ENCODE peak calls at places on chromosomes 6 and 20, in four cellular contexts. K is K562, D is IMR-90, G is GM12878. L is an unnamed sample.

GRCh38 chr20:10661261-10661660 is 12.5 kb downstream of the JAG1 start:
- DNase-seq in K (no peak), D (no peak), G (no peak), L (no peak)

GRCh38 chr6:61809004-61809595 is 476.9 kb downstream of the KHDRBS2 start:
- DNase-seq in K (peak; percentile 4), D (no peak), G (no peak), L (no peak)

GRCh38 chr6:105200133-105200730 is 20.4 kb upstream of the POPDC3 start:
- DNase-seq in K (no peak), D (no peak), G (no peak), L (no peak)

GRCh38 chr6:14951704-14952103 is 294.2 kb upstream of the JARID2 start:
- DNase-seq in K (no peak), D (no peak), G (no peak), L (no peak)

GRCh38 chr20:38658879-38659612 is 57.4 kb downstream of the ARHGAP40 start:
- DNase-seq in K (peak; percentile 66), D (no peak), G (no peak), L (peak; percentile 16)

GRCh38 chr6:13505345-13505734 is 17.9 kb upstream of the GFOD1 start:
- DNase-seq in K (no peak), D (no peak), G (no peak), L (no peak)

GRCh38 chr20:19726126-19726525 is 31.9 kb upstream of the RIN2 start:
- DNase-seq in K (no peak), D (peak; percentile 34), G (no peak), L (peak; percentile 13)

GRCh38 chr6:12017876-12018401 is 5.8 kb downstream of the HIVEP1 start:
- DNase-seq in K (no peak), D (no peak), G (no peak), L (no peak)

GRCh38 chr6:106116125-106116524 is 30.0 kb downstream of the PRDM1 start:
- DNase-seq in K (no peak), D (peak; percentile 13), G (no peak), L (peak; percentile 38)

GRCh38 chr6:169665289-169665688 is 36.5 kb downstream of the WDR27 start:
- DNase-seq in K (no peak), D (no peak), G (no peak), L (no peak)

GRCh38 chr20:23003077-23003476 is 32.0 kb upstream of the SSTR4 start:
- DNase-seq in K (no peak), D (no peak), G (no peak), L (no peak)

GRCh38 chr20:22998476-22998875 is 36.6 kb upstream of the SSTR4 start:
- DNase-seq in K (no peak), D (no peak), G (no peak), L (no peak)

GRCh38 chr20:22995923-22996322 is 39.2 kb upstream of the SSTR4 start:
- DNase-seq in K (no peak), D (no peak), G (no peak), L (no peak)

GRCh38 chr20:23002276-23002675 is 32.8 kb upstream of the SSTR4 start:
- DNase-seq in K (no peak), D (no peak), G (no peak), L (no peak)

DNA sequence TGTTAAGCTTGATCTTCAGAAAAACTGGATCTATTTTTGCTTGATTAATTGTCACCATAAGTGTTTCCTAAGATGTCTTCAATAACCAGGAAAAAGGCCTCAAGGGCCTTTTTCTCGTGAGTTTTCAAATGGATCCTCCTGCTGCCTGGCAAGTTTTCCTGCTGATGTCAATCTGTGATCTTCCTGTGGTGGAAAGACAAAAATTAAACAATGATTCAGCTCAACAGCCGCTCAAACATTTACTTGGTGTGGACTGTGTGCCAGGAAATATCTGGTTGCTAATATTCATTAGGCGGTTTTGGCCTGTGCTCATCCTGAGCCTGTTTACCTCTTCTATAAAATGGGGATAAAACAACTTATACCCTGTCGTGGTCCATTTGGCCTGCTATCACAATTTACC is 35.4 kb upstream of the SSTR4 start:
- DNase-seq in K (no peak), D (peak; percentile 13), G (no peak), L (no peak)
- H3K4me3 ChIP-seq in K (no peak overlapping the region), D (no peak overlapping the region), G (no peak overlapping the region), L (no peak overlapping the region)

GRCh38 chr6:133441491-133441890 is 200.3 kb downstream of the EYA4 start:
- DNase-seq in K (no peak), D (no peak), G (no peak), L (no peak)
- TF ChIP-seq FOS in K (no peak), D (no peak), G (no peak), L (no peak)

DNA sequence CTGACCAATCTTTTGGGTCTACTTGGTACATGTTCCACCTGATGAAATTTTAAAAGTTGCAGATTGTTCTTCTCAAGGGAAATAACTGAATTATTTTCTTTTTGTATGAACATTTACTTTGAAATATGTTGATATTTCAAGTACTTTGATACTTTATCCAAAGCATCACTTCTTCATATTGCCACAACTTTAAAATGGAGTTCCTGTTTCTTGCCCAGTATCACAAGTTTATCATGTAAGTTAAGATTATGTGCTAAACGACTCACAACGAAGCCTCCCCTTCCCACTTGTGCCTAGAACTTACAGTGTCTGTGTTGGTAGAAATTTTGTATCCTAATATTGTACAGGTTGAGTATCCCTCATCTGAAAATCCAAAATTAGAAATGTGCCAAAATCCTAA is 108.4 kb downstream of the ARID1B start:
- DNase-seq in K (no peak), D (no peak), G (no peak), L (no peak)
- H3K4me3 ChIP-seq in K (no peak overlapping the region), D (no peak overlapping the region), G (no peak overlapping the region), L (no peak overlapping the region)

DNA sequence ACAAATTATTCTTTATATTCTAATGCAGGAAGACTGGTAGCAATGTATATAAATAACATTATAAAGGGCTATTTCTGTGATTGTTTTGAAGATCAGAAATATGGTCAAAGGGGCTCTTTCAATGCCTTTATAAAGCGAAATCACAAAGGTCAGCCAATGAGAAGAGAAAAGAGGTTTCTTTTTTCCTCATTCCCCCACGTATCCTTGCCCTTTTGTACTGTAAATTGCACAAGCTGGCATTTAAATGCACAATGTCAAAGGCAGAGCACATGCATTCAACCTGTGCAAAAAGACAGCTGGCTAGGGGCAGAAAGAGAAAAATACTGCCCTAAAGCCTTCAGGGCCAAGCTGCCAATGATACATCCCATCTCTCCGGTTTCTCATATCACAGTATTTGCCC is 219.3 kb downstream of the TRDN start:
- DNase-seq in K (no peak), D (no peak), G (no peak), L (no peak)
- TF ChIP-seq FOS in K (no peak), D (no peak), G (no peak), L (no peak)

DNA sequence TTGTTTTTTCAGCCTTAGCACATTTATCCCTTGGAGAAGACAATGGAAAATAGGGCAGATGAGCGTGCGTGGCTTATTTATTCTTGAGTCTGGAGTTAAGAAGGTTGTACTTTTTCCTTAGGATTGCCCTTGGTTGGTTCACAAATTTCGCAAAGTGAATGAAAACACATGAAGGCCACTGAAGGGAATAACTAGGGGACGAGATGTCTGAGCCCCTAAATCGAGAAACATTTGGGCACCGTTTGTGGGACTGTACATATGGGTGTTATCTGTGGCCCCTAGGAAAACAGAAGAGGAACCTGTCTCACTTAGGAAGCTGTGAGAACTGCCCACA is 19.4 kb upstream of the TRIM27 start:
- DNase-seq in K (no peak), D (no peak), G (no peak), L (peak; percentile 23)
- H3K4me3 ChIP-seq in K (peak overlapping the region; percentile 63), D (peak overlapping the region; percentile 59), G (peak overlapping the region; percentile 65), L (no peak overlapping the region)

DNA sequence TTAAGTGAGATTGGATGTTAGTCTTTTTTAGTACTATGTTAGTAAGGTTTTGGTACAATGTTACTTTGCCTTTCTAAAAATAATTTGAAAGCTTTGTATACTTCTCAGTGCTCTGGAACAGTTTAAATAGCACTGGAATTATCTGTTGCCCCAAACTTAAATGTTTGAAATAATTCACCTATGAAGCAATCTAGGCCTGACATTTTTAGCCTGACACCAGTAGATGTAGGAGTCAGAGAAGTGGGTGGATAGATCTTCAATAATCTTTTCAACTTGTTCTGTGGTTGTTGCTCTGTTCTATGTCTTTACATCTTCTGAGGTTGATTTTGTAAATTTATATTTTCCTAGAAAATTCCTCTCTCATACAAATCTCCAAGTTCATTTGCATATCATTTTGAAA is 103.1 kb upstream of the ADGRF1 start:
- DNase-seq in K (no peak), D (peak; percentile 33), G (no peak), L (no peak)
- TF ChIP-seq FOS in K (no peak), D (no peak), G (no peak), L (no peak)